ENCODE peak calls at places on chromosomes 7 and 10, in four cellular contexts. Z, P, B and Q are unnamed samples.

GRCh38 chr10:15585303-15585715 is 134.4 kb downstream of the ITGA8 start:
- DNase-seq in B (peak; percentile 44), Z (peak; percentile 65), P (peak; percentile 34), Q (peak; percentile 83)

GRCh38 chr10:77413231-77413630 is 224.4 kb downstream of the KCNMA1 start:
- DNase-seq in B (no peak), Z (no peak), P (no peak), Q (no peak)

GRCh38 chr10:86666538-86666937 is 1.8 kb upstream of the LDB3 start:
- DNase-seq in P (no peak), B (no peak), Z (no peak), Q (no peak)

GRCh38 chr7:81299272-81299671 is 380.4 kb upstream of the SEMA3C start:
- DNase-seq in Z (no peak), B (peak; percentile 89), P (no peak), Q (no peak)

GRCh38 chr10:119461380-119461779 is 81.1 kb downstream of the RGS10 start:
- DNase-seq in P (no peak), Z (no peak), B (peak; percentile 94), Q (no peak)

GRCh38 chr10:109018892-109019507 is 904.3 kb downstream of the XPNPEP1 start:
- DNase-seq in B (peak; percentile 63), Z (no peak), P (no peak), Q (no peak)

GRCh38 chr10:59625842-59626522 is 83.7 kb downstream of the SLC16A9 start:
- DNase-seq in Z (peak; percentile 61), P (peak; percentile 6), B (peak; percentile 95), Q (peak; percentile 89)

GRCh38 chr7:28668085-28668484 is 255.8 kb downstream of the CREB5 start:
- DNase-seq in B (no peak), P (no peak), Z (no peak), Q (no peak)

GRCh38 chr10:30709700-30710358 is 80.3 kb upstream of the LYZL2 start:
- DNase-seq in B (no peak), P (no peak), Z (no peak), Q (no peak)

GRCh38 chr7:17646181-17646956 is 293.9 kb downstream of the SNX13 start:
- DNase-seq in Z (peak; percentile 6), P (no peak), B (peak; percentile 54), Q (no peak)

GRCh38 chr7:516606-517456 is 2.8 kb downstream of the PDGFA start:
- DNase-seq in P (peak; percentile 59), Z (peak; percentile 83), B (peak; percentile 60), Q (peak; percentile 74)

GRCh38 chr7:84362360-84362759 is 167.8 kb upstream of the SEMA3A start:
- DNase-seq in Z (no peak), B (no peak), P (no peak), Q (no peak)

GRCh38 chr7:137209151-137209822 is 134.2 kb downstream of the PTN start:
- DNase-seq in Z (no peak), P (no peak), B (no peak), Q (no peak)

GRCh38 chr10:43259981-43260761 is 6.7 kb downstream of the RASGEF1A start:
- DNase-seq in B (peak; percentile 25), Z (peak; percentile 58), P (no peak), Q (no peak)

GRCh38 chr7:14761506-14762296 is 140.8 kb downstream of the DGKB start:
- DNase-seq in Z (no peak), P (no peak), B (peak; percentile 92), Q (no peak)

GRCh38 chr7:6288270-6288860 is 15.9 kb upstream of the CYTH3 start:
- DNase-seq in Z (no peak), B (no peak), P (no peak), Q (no peak)

GRCh38 chr7:34160261-34160752 is 255.0 kb downstream of the BMPER start:
- DNase-seq in P (no peak), B (no peak), Z (no peak), Q (no peak)

GRCh38 chr7:48140001-48140681 is 31.1 kb upstream of the ABCA13 start:
- DNase-seq in B (peak; percentile 77), Z (no peak), P (no peak), Q (no peak)

GRCh38 chr10:63264852-63265617 is 131.9 kb downstream of the NRBF2 start:
- DNase-seq in P (peak; percentile 49), Z (no peak), B (peak; percentile 83), Q (peak; percentile 51)

GRCh38 chr7:92809397-92810241 is 26.8 kb downstream of the CDK6 start:
- DNase-seq in B (peak; percentile 89), Z (no peak), P (peak; percentile 54), Q (peak; percentile 21)

GRCh38 chr10:84244651-84245270 is at the start of gene RGR:
- DNase-seq in Z (no peak), P (no peak), B (no peak), Q (peak; percentile 94)

GRCh38 chr7:116902811-116903210 is 40.4 kb downstream of the CAPZA2 start:
- DNase-seq in Z (no peak), B (no peak), P (no peak), Q (no peak)

GRCh38 chr7:33459340-33459751 is 330.0 kb downstream of the BBS9 start:
- DNase-seq in Z (peak; percentile 30), P (no peak), B (peak; percentile 57), Q (peak; percentile 70)

GRCh38 chr10:44978570-44979280 is at the start of gene DEPP1:
- DNase-seq in P (no peak), Z (peak; percentile 88), B (peak; percentile 98), Q (peak; percentile 87)

GRCh38 chr7:152435384-152436278 is at the start of gene KMT2C:
- DNase-seq in B (peak; percentile 45), Z (peak; percentile 90), P (peak; percentile 51), Q (peak; percentile 81)

GRCh38 chr7:94030634-94031033 is 26.5 kb upstream of the BET1 start:
- DNase-seq in Z (no peak), P (no peak), B (no peak), Q (no peak)

GRCh38 chr10:11832042-11832441 is 8.9 kb downstream of the PROSER2 start:
- DNase-seq in P (no peak), Z (no peak), B (no peak), Q (no peak)

GRCh38 chr10:69733791-69734261 is 67.9 kb upstream of the COL13A1 start:
- DNase-seq in Z (peak; percentile 30), P (no peak), B (peak; percentile 56), Q (no peak)

GRCh38 chr10:21929070-21929469 is 74.5 kb downstream of the DNAJC1 start:
- DNase-seq in B (peak; percentile 40), Z (no peak), P (no peak), Q (peak; percentile 20)